ENCODE peak calls at places on chromosomes 16 and 17, in seven cellular contexts. One of them, this sample, is unnamed. For H3K9me3, the result is how much of the 10 kb centered on the place peaks cover.

GRCh38 chr16:20944861-20945390 is 44.4 kb downstream of the LYRM1 start:
- DNase-seq in fibroblast of lung: peak
- DNase-seq in transverse colon: no peak
- DNase-seq in Panc1: peak
- DNase-seq in colonic mucosa: no peak
- DNase-seq in breast epithelium: no peak
- DNase-seq in ovary: no peak
- DNase-seq in this sample: no peak

GRCh38 chr17:45381001-45381400 is 51.7 kb downstream of the ARHGAP27 start:
- DNase-seq in Panc1: no peak
- DNase-seq in ovary: no peak
- DNase-seq in transverse colon: no peak
- DNase-seq in colonic mucosa: no peak
- DNase-seq in breast epithelium: no peak
- DNase-seq in fibroblast of lung: peak
- DNase-seq in this sample: no peak

GRCh38 chr17:40181205-40181604 is 3.9 kb downstream of the RAPGEFL1 start:
- DNase-seq in breast epithelium: no peak
- DNase-seq in Panc1: no peak
- DNase-seq in ovary: no peak
- DNase-seq in colonic mucosa: no peak
- DNase-seq in transverse colon: no peak
- DNase-seq in fibroblast of lung: no peak
- DNase-seq in this sample: no peak

GRCh38 chr17:38800237-38800760 is 943 bp upstream of the PIP4K2B start:
- DNase-seq in breast epithelium: no peak
- DNase-seq in transverse colon: no peak
- DNase-seq in colonic mucosa: no peak
- DNase-seq in ovary: no peak
- DNase-seq in Panc1: no peak
- DNase-seq in fibroblast of lung: peak
- DNase-seq in this sample: no peak

GRCh38 chr16:9099131-9099625 is 7.7 kb downstream of the HAPSTR1 start:
- DNase-seq in colonic mucosa: peak
- DNase-seq in Panc1: no peak
- DNase-seq in fibroblast of lung: no peak
- DNase-seq in transverse colon: no peak
- DNase-seq in ovary: no peak
- DNase-seq in breast epithelium: no peak
- DNase-seq in this sample: no peak

GRCh38 chr17:57288753-57289121 is 32.4 kb downstream of the MSI2 start:
- DNase-seq in breast epithelium: no peak
- DNase-seq in colonic mucosa: no peak
- DNase-seq in ovary: no peak
- DNase-seq in transverse colon: no peak
- DNase-seq in fibroblast of lung: no peak
- DNase-seq in Panc1: no peak
- DNase-seq in this sample: no peak

GRCh38 chr17:45791935-45792334 is 7.8 kb downstream of the CRHR1 start:
- DNase-seq in fibroblast of lung: no peak
- DNase-seq in transverse colon: no peak
- DNase-seq in ovary: no peak
- DNase-seq in breast epithelium: no peak
- DNase-seq in colonic mucosa: peak
- DNase-seq in Panc1: no peak
- DNase-seq in this sample: no peak

GRCh38 chr16:79982356-79982755 is 381.8 kb upstream of the MAF start:
- DNase-seq in colonic mucosa: no peak
- DNase-seq in fibroblast of lung: no peak
- DNase-seq in Panc1: no peak
- DNase-seq in ovary: no peak
- DNase-seq in transverse colon: no peak
- DNase-seq in breast epithelium: no peak
- DNase-seq in this sample: no peak

GRCh38 chr17:72351884-72352346 is 231.1 kb downstream of the SOX9 start:
- DNase-seq in breast epithelium: no peak
- DNase-seq in transverse colon: no peak
- DNase-seq in colonic mucosa: no peak
- DNase-seq in ovary: no peak
- DNase-seq in fibroblast of lung: no peak
- DNase-seq in Panc1: no peak
- DNase-seq in this sample: no peak

GRCh38 chr17:1294157-1294717 is 14.8 kb downstream of the TRARG1 start:
- DNase-seq in breast epithelium: no peak
- DNase-seq in colonic mucosa: peak
- DNase-seq in ovary: no peak
- DNase-seq in fibroblast of lung: no peak
- DNase-seq in Panc1: no peak
- DNase-seq in transverse colon: peak
- DNase-seq in this sample: no peak

GRCh38 chr17:80316927-80317705 is 56.5 kb downstream of the RNF213 start:
- DNase-seq in ovary: peak
- DNase-seq in transverse colon: no peak
- DNase-seq in breast epithelium: no peak
- DNase-seq in Panc1: no peak
- DNase-seq in colonic mucosa: no peak
- DNase-seq in fibroblast of lung: peak
- DNase-seq in this sample: no peak

GRCh38 chr16:29922326-29922725 is 3.7 kb downstream of the KCTD13 start:
- DNase-seq in ovary: no peak
- DNase-seq in Panc1: no peak
- DNase-seq in transverse colon: no peak
- DNase-seq in breast epithelium: peak
- DNase-seq in colonic mucosa: no peak
- DNase-seq in fibroblast of lung: no peak
- DNase-seq in this sample: no peak

GRCh38 chr17:75088902-75089417 is 1.2 kb downstream of the SLC16A5 start:
- DNase-seq in Panc1: no peak
- DNase-seq in breast epithelium: peak
- DNase-seq in ovary: no peak
- DNase-seq in transverse colon: peak
- DNase-seq in colonic mucosa: peak
- DNase-seq in fibroblast of lung: no peak
- DNase-seq in this sample: no peak

GRCh38 chr17:75094871-75095399 is 7.2 kb downstream of the SLC16A5 start:
- DNase-seq in colonic mucosa: peak
- DNase-seq in ovary: no peak
- DNase-seq in Panc1: no peak
- DNase-seq in fibroblast of lung: no peak
- DNase-seq in transverse colon: no peak
- DNase-seq in breast epithelium: no peak
- DNase-seq in this sample: no peak

GRCh38 chr17:75090871-75091854 is 3.4 kb downstream of the SLC16A5 start:
- DNase-seq in ovary: peak
- DNase-seq in breast epithelium: peak
- DNase-seq in transverse colon: peak
- DNase-seq in Panc1: no peak
- DNase-seq in fibroblast of lung: no peak
- DNase-seq in colonic mucosa: peak
- DNase-seq in this sample: no peak

GRCh38 chr17:75093543-75094158 is 5.9 kb downstream of the SLC16A5 start:
- DNase-seq in breast epithelium: peak
- DNase-seq in transverse colon: no peak
- DNase-seq in fibroblast of lung: no peak
- DNase-seq in Panc1: no peak
- DNase-seq in colonic mucosa: no peak
- DNase-seq in ovary: no peak
- DNase-seq in this sample: no peak

DNA sequence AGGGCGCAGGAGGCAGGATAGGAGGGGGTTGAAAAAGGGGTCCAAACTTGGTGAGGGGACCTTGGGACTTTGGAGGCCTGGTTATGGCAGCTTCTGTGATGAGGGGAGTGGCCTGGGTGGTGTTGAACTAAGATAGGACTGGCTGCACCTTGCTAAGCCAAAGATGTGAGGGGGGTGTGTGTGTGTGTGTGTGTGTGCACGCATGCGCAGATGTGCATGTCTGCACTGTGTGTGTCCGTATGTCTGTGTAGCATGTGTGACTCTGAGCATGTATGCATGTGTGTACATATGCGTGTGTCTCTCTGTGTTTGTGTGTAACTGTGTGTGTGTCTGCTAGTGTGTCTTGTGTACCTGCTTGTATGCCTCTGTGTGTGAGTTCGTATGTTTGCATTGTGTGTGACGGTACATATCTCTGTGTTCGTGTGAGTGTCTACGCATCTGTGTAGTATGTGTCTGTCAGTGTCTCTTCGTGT is 4.1 kb downstream of the SLC16A5 start:
- DNase-seq in breast epithelium: no peak
- DNase-seq in colonic mucosa: peak
- DNase-seq in ovary: no peak
- DNase-seq in Panc1: no peak
- DNase-seq in transverse colon: peak
- DNase-seq in fibroblast of lung: no peak
- DNase-seq in this sample: no peak
- H3K9me3 ChIP-seq in breast epithelium: under half
- H3K9me3 ChIP-seq in colonic mucosa: under half
- H3K9me3 ChIP-seq in ovary: under half
- H3K9me3 ChIP-seq in Panc1: under half
- H3K9me3 ChIP-seq in transverse colon: under half
- H3K9me3 ChIP-seq in fibroblast of lung: under half
- H3K9me3 ChIP-seq in this sample: under half

GRCh38 chr17:20944014-20944905 is 98.6 kb downstream of the USP22 start:
- DNase-seq in breast epithelium: peak
- DNase-seq in fibroblast of lung: no peak
- DNase-seq in Panc1: no peak
- DNase-seq in transverse colon: peak
- DNase-seq in ovary: no peak
- DNase-seq in colonic mucosa: peak
- DNase-seq in this sample: no peak
- TF ChIP-seq CTCF in breast epithelium: peak
- TF ChIP-seq CTCF in fibroblast of lung: no peak
- TF ChIP-seq CTCF in Panc1: peak
- TF ChIP-seq CTCF in transverse colon: peak
- TF ChIP-seq CTCF in ovary: no peak
- TF ChIP-seq CTCF in colonic mucosa: peak
- TF ChIP-seq CTCF in this sample: no peak

DNA sequence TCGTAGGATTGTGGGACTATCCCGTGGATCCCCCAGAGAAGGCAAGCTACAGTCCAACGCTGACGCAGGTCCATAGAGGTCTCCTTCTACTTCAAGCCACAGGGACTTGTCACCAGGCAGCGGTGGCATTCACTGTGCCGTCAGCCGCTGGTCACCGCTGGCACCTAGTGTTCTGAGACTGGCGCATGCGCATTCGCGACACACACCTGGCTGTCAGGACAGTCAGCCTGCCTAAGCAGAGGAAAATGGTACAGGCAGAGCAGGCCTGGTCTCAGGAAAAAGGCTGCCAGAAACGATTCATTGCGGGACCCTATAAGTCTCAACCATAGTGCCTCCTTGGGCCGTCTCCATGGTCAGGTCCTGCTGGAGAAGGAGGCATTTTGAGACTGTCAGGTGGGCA is 138.0 kb upstream of the WSB1 start:
- DNase-seq in breast epithelium: no peak
- DNase-seq in colonic mucosa: no peak
- DNase-seq in fibroblast of lung: no peak
- DNase-seq in Panc1: no peak
- DNase-seq in ovary: peak
- DNase-seq in transverse colon: no peak
- DNase-seq in this sample: no peak
- H3K9me3 ChIP-seq in breast epithelium: under half
- H3K9me3 ChIP-seq in colonic mucosa: under half
- H3K9me3 ChIP-seq in fibroblast of lung: under half
- H3K9me3 ChIP-seq in Panc1: under half
- H3K9me3 ChIP-seq in ovary: under half
- H3K9me3 ChIP-seq in transverse colon: under half
- H3K9me3 ChIP-seq in this sample: under half

DNA sequence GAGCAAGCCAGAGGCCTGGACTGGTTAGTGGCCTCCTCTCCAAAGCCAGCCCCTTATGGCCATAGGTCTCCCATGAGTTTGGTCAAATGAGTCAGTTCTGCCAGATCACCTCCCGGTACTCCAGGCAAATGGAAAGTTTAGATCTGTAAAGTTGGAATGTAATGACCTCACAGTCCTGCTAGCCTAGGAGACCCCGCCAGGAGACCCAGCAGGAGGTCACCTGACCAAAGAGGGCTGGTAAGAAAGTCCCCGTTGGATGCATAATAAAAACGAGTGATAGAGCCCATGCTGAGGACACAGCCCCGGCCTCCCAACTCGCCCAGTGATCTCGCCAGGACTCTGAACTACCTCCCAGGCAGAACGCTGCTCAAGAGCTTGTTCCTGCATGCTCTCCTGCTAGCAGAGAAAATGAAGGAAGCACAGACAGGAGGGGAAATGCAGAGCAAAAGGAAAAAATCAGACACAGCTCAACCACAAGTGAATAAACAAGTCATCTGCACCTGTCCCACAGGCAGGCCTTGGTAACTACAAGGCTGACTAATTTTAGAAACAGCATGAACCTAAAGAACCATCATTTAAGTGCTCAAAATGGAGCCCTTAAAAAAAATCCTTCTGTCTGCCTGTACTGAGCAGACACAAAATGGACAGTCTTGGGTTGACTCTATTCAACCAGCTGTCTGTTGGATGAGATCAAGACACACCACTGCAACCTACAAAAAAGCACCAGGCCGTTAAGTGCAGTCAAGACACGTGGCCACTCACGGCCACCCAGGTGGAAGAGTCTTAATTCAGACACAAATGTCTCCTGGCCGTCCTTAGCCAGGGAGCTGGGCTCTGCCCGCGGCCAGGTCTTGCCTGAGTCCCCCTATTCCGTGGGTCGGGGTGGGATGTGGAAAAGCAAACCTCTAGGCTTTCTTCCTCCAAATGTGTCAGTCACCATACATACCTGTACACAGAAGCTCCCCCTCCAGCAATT is 9.2 kb downstream of the CDIP1 start:
- DNase-seq in colonic mucosa: no peak
- DNase-seq in ovary: no peak
- DNase-seq in fibroblast of lung: peak
- DNase-seq in breast epithelium: no peak
- DNase-seq in Panc1: no peak
- DNase-seq in transverse colon: no peak
- DNase-seq in this sample: peak
- TF ChIP-seq CTCF in colonic mucosa: no peak
- TF ChIP-seq CTCF in ovary: no peak
- TF ChIP-seq CTCF in fibroblast of lung: no peak
- TF ChIP-seq CTCF in breast epithelium: no peak
- TF ChIP-seq CTCF in Panc1: no peak
- TF ChIP-seq CTCF in transverse colon: no peak
- TF ChIP-seq CTCF in this sample: peak

GRCh38 chr17:27066315-27066714 is 227.6 kb upstream of the WSB1 start:
- DNase-seq in transverse colon: no peak
- DNase-seq in colonic mucosa: no peak
- DNase-seq in ovary: no peak
- DNase-seq in breast epithelium: no peak
- DNase-seq in fibroblast of lung: no peak
- DNase-seq in Panc1: no peak
- DNase-seq in this sample: no peak
- H3K9me3 ChIP-seq in transverse colon: under half
- H3K9me3 ChIP-seq in colonic mucosa: under half
- H3K9me3 ChIP-seq in ovary: under half
- H3K9me3 ChIP-seq in breast epithelium: under half
- H3K9me3 ChIP-seq in fibroblast of lung: under half
- H3K9me3 ChIP-seq in Panc1: under half
- H3K9me3 ChIP-seq in this sample: under half

This sample was measured in AG04450.